ENCODE peak calls at places on chromosomes 2 and 18, in nine cellular contexts. One of them, this sample, is unnamed.

GRCh38 chr2:9702604-9703084 is 71.8 kb upstream of the YWHAQ start:
- DNase-seq in NB4: no peak
- DNase-seq in astrocyte of the spinal cord: no peak
- DNase-seq in right lobe of liver: no peak
- DNase-seq in endothelial cell: no peak
- DNase-seq in pancreas: no peak
- DNase-seq in cardiac muscle cell: no peak
- DNase-seq in Calu3: no peak
- DNase-seq in psoas muscle: no peak
- DNase-seq in this sample: no peak

GRCh38 chr2:91442246-91442905 is 2750.9 kb downstream of the RPIA start:
- DNase-seq in astrocyte of the spinal cord: no peak
- DNase-seq in pancreas: no peak
- DNase-seq in Calu3: no peak
- DNase-seq in NB4: peak; percentile 23
- DNase-seq in endothelial cell: no peak
- DNase-seq in right lobe of liver: peak; percentile 27
- DNase-seq in psoas muscle: peak; percentile 27
- DNase-seq in cardiac muscle cell: no peak
- DNase-seq in this sample: no peak

GRCh38 chr2:95087379-95087778 is 34.2 kb downstream of the MRPS5 start:
- DNase-seq in Calu3: no peak
- DNase-seq in right lobe of liver: no peak
- DNase-seq in NB4: no peak
- DNase-seq in endothelial cell: no peak
- DNase-seq in astrocyte of the spinal cord: no peak
- DNase-seq in pancreas: no peak
- DNase-seq in psoas muscle: no peak
- DNase-seq in cardiac muscle cell: no peak
- DNase-seq in this sample: no peak

GRCh38 chr18:37393945-37394609 is 171.5 kb downstream of the CELF4 start:
- DNase-seq in NB4: no peak
- DNase-seq in Calu3: peak; percentile 40
- DNase-seq in astrocyte of the spinal cord: peak; percentile 29
- DNase-seq in pancreas: peak; percentile 52
- DNase-seq in cardiac muscle cell: peak; percentile 85
- DNase-seq in right lobe of liver: peak; percentile 62
- DNase-seq in endothelial cell: peak; percentile 66
- DNase-seq in psoas muscle: peak; percentile 72
- DNase-seq in this sample: no peak

GRCh38 chr2:134384131-134384530 is 130.3 kb downstream of the MGAT5 start:
- DNase-seq in NB4: no peak
- DNase-seq in psoas muscle: no peak
- DNase-seq in right lobe of liver: no peak
- DNase-seq in astrocyte of the spinal cord: no peak
- DNase-seq in endothelial cell: no peak
- DNase-seq in pancreas: no peak
- DNase-seq in cardiac muscle cell: no peak
- DNase-seq in Calu3: no peak
- DNase-seq in this sample: no peak

GRCh38 chr2:67476808-67477790 is 80.0 kb downstream of the ETAA1 start:
- DNase-seq in endothelial cell: no peak
- DNase-seq in right lobe of liver: no peak
- DNase-seq in cardiac muscle cell: peak; percentile 43
- DNase-seq in Calu3: peak; percentile 6
- DNase-seq in psoas muscle: no peak
- DNase-seq in pancreas: no peak
- DNase-seq in astrocyte of the spinal cord: peak; percentile 57
- DNase-seq in NB4: peak; percentile 27
- DNase-seq in this sample: no peak

GRCh38 chr2:25453199-25453903 is 111.6 kb upstream of the DNMT3A start:
- DNase-seq in endothelial cell: no peak
- DNase-seq in right lobe of liver: no peak
- DNase-seq in pancreas: no peak
- DNase-seq in cardiac muscle cell: no peak
- DNase-seq in psoas muscle: no peak
- DNase-seq in astrocyte of the spinal cord: peak; percentile 8
- DNase-seq in Calu3: no peak
- DNase-seq in NB4: no peak
- DNase-seq in this sample: no peak

GRCh38 chr18:9614401-9615279 is at the start of gene PPP4R1:
- DNase-seq in NB4: peak; percentile 90
- DNase-seq in endothelial cell: peak; percentile 82
- DNase-seq in pancreas: peak; percentile 82
- DNase-seq in psoas muscle: peak; percentile 86
- DNase-seq in right lobe of liver: peak; percentile 88
- DNase-seq in Calu3: peak; percentile 85
- DNase-seq in cardiac muscle cell: peak; percentile 89
- DNase-seq in astrocyte of the spinal cord: peak; percentile 76
- DNase-seq in this sample: peak; percentile 63

GRCh38 chr2:53058526-53058925 is 709.1 kb upstream of the CHAC2 start:
- DNase-seq in pancreas: no peak
- DNase-seq in cardiac muscle cell: peak; percentile 25
- DNase-seq in psoas muscle: no peak
- DNase-seq in right lobe of liver: no peak
- DNase-seq in endothelial cell: peak; percentile 14
- DNase-seq in astrocyte of the spinal cord: peak; percentile 35
- DNase-seq in Calu3: no peak
- DNase-seq in NB4: no peak
- DNase-seq in this sample: no peak

GRCh38 chr2:85399183-85399455 is 11.0 kb downstream of the CAPG start:
- DNase-seq in psoas muscle: no peak
- DNase-seq in Calu3: no peak
- DNase-seq in NB4: no peak
- DNase-seq in right lobe of liver: no peak
- DNase-seq in cardiac muscle cell: no peak
- DNase-seq in pancreas: no peak
- DNase-seq in astrocyte of the spinal cord: no peak
- DNase-seq in endothelial cell: no peak
- DNase-seq in this sample: no peak

GRCh38 chr2:173962036-173962435 is 3.1 kb downstream of the SP3 start:
- DNase-seq in NB4: peak; percentile 62
- DNase-seq in right lobe of liver: no peak
- DNase-seq in cardiac muscle cell: no peak
- DNase-seq in pancreas: no peak
- DNase-seq in endothelial cell: no peak
- DNase-seq in Calu3: no peak
- DNase-seq in psoas muscle: no peak
- DNase-seq in astrocyte of the spinal cord: no peak
- DNase-seq in this sample: no peak

GRCh38 chr2:152427902-152428301 is 92.9 kb downstream of the FMNL2 start:
- DNase-seq in Calu3: no peak
- DNase-seq in psoas muscle: no peak
- DNase-seq in pancreas: no peak
- DNase-seq in astrocyte of the spinal cord: no peak
- DNase-seq in cardiac muscle cell: no peak
- DNase-seq in right lobe of liver: no peak
- DNase-seq in endothelial cell: no peak
- DNase-seq in NB4: no peak
- DNase-seq in this sample: no peak

GRCh38 chr2:134858245-134858644 is 19.8 kb downstream of the ACMSD start:
- DNase-seq in psoas muscle: no peak
- DNase-seq in astrocyte of the spinal cord: no peak
- DNase-seq in endothelial cell: no peak
- DNase-seq in pancreas: no peak
- DNase-seq in cardiac muscle cell: no peak
- DNase-seq in Calu3: no peak
- DNase-seq in NB4: no peak
- DNase-seq in right lobe of liver: no peak
- DNase-seq in this sample: no peak

GRCh38 chr2:235605306-235605998 is 111.6 kb downstream of the AGAP1 start:
- DNase-seq in endothelial cell: peak; percentile 24
- DNase-seq in NB4: peak; percentile 25
- DNase-seq in right lobe of liver: no peak
- DNase-seq in astrocyte of the spinal cord: peak; percentile 94
- DNase-seq in pancreas: no peak
- DNase-seq in psoas muscle: peak; percentile 83
- DNase-seq in Calu3: no peak
- DNase-seq in cardiac muscle cell: peak; percentile 54
- DNase-seq in this sample: no peak

GRCh38 chr2:169512525-169512924 is 3.0 kb downstream of the KLHL41 start:
- DNase-seq in Calu3: no peak
- DNase-seq in endothelial cell: no peak
- DNase-seq in psoas muscle: no peak
- DNase-seq in NB4: no peak
- DNase-seq in right lobe of liver: no peak
- DNase-seq in cardiac muscle cell: no peak
- DNase-seq in astrocyte of the spinal cord: peak; percentile 12
- DNase-seq in pancreas: no peak
- DNase-seq in this sample: no peak

GRCh38 chr2:166302036-166302435 is 73.7 kb downstream of the SCN9A start:
- DNase-seq in Calu3: no peak
- DNase-seq in psoas muscle: no peak
- DNase-seq in astrocyte of the spinal cord: no peak
- DNase-seq in cardiac muscle cell: no peak
- DNase-seq in NB4: no peak
- DNase-seq in pancreas: no peak
- DNase-seq in endothelial cell: no peak
- DNase-seq in right lobe of liver: no peak
- DNase-seq in this sample: no peak

GRCh38 chr2:237298323-237299118 is 115.4 kb downstream of the COL6A3 start:
- DNase-seq in astrocyte of the spinal cord: peak; percentile 76
- DNase-seq in pancreas: no peak
- DNase-seq in psoas muscle: no peak
- DNase-seq in Calu3: peak; percentile 71
- DNase-seq in endothelial cell: no peak
- DNase-seq in NB4: no peak
- DNase-seq in cardiac muscle cell: peak; percentile 77
- DNase-seq in right lobe of liver: no peak
- DNase-seq in this sample: no peak

GRCh38 chr2:99066602-99067001 is 74.9 kb upstream of the C2orf15 start:
- DNase-seq in right lobe of liver: no peak
- DNase-seq in NB4: peak; percentile 77
- DNase-seq in Calu3: peak; percentile 51
- DNase-seq in astrocyte of the spinal cord: peak; percentile 56
- DNase-seq in cardiac muscle cell: peak; percentile 56
- DNase-seq in endothelial cell: peak; percentile 20
- DNase-seq in pancreas: peak; percentile 36
- DNase-seq in psoas muscle: no peak
- DNase-seq in this sample: no peak

DNA sequence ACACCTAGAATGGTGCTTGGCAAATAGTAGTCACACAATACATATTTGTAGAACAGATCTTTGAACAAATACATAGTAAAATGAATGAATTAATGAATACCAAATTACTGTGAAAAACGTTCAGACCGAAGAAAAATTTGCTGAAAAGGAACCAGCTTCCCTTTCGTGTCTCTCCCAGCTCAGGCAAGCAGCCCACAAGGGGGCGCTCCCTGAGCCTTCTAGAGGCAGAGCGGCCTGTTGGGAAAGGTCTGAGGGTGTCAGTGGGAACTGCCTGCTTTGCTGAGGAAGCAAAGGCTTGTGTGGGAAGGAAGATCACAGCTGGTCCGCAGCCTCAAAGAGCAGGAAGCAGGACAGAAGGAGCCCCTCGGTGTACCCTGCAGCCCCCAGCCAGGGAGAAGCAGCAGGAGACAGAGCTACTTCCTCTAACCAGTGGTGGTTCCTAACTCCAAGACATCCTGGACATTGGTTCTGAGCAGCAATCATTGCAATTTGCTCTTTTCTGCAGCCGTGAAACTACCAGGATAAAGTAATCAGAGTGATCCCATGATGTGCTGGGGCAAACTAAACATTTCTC is 231.1 kb downstream of the ANKRD30B start:
- DNase-seq in astrocyte of the spinal cord: peak; percentile 61
- DNase-seq in psoas muscle: no peak
- DNase-seq in NB4: peak; percentile 70
- DNase-seq in endothelial cell: peak; percentile 80
- DNase-seq in cardiac muscle cell: peak; percentile 0
- DNase-seq in Calu3: peak; percentile 66
- DNase-seq in pancreas: no peak
- DNase-seq in right lobe of liver: peak; percentile 61
- DNase-seq in this sample: no peak
- TF ChIP-seq CTCF in astrocyte of the spinal cord: peak; percentile 85
- TF ChIP-seq CTCF in psoas muscle: peak; percentile 16
- TF ChIP-seq CTCF in NB4: peak; percentile 83
- TF ChIP-seq CTCF in endothelial cell: peak; percentile 43
- TF ChIP-seq CTCF in cardiac muscle cell: no peak
- TF ChIP-seq CTCF in Calu3: peak; percentile 47
- TF ChIP-seq CTCF in pancreas: peak; percentile 18
- TF ChIP-seq CTCF in right lobe of liver: peak; percentile 43
- TF ChIP-seq CTCF in this sample: no peak

GRCh38 chr2:13413989-13414388 is 697.3 kb downstream of the TRIB2 start:
- DNase-seq in endothelial cell: no peak
- DNase-seq in Calu3: no peak
- DNase-seq in psoas muscle: no peak
- DNase-seq in right lobe of liver: no peak
- DNase-seq in NB4: peak; percentile 7
- DNase-seq in cardiac muscle cell: no peak
- DNase-seq in astrocyte of the spinal cord: no peak
- DNase-seq in pancreas: no peak
- DNase-seq in this sample: no peak
- TF ChIP-seq CTCF in endothelial cell: no peak
- TF ChIP-seq CTCF in Calu3: no peak
- TF ChIP-seq CTCF in psoas muscle: no peak
- TF ChIP-seq CTCF in right lobe of liver: no peak
- TF ChIP-seq CTCF in NB4: no peak
- TF ChIP-seq CTCF in cardiac muscle cell: no peak
- TF ChIP-seq CTCF in astrocyte of the spinal cord: no peak
- TF ChIP-seq CTCF in pancreas: no peak
- TF ChIP-seq CTCF in this sample: no peak

DNA sequence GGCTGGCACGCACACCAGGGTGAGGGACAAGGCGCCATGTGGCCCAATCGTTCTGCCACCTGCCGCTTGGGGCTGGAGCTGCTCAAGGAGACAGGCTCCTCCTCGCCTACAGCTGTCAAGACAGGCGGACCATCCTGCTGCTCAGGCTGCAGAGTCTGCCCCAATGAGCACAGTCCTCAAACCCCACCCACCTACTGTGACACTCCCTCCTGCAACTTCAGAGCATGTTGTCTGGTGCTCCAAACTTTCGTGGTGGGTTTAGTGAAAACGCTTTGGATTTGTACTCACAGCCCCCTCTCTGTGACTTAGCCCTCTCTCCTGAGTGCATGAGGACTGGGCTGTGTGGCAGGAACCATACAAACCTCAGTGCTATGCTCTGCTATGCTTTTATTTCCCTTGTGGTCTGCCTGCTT is 23.2 kb upstream of the SLC35F6 start:
- DNase-seq in NB4: peak; percentile 21
- DNase-seq in pancreas: no peak
- DNase-seq in right lobe of liver: no peak
- DNase-seq in cardiac muscle cell: peak; percentile 39
- DNase-seq in astrocyte of the spinal cord: no peak
- DNase-seq in psoas muscle: no peak
- DNase-seq in Calu3: no peak
- DNase-seq in endothelial cell: no peak
- DNase-seq in this sample: peak; percentile 44
- TF ChIP-seq CTCF in NB4: no peak
- TF ChIP-seq CTCF in pancreas: no peak
- TF ChIP-seq CTCF in right lobe of liver: no peak
- TF ChIP-seq CTCF in cardiac muscle cell: no peak
- TF ChIP-seq CTCF in astrocyte of the spinal cord: no peak
- TF ChIP-seq CTCF in psoas muscle: no peak
- TF ChIP-seq CTCF in Calu3: no peak
- TF ChIP-seq CTCF in endothelial cell: no peak
- TF ChIP-seq CTCF in this sample: no peak

GRCh38 chr2:72825271-72826155 is at the start of gene EXOC6B:
- DNase-seq in cardiac muscle cell: peak; percentile 95
- DNase-seq in endothelial cell: peak; percentile 97
- DNase-seq in right lobe of liver: peak; percentile 95
- DNase-seq in astrocyte of the spinal cord: peak; percentile 91
- DNase-seq in pancreas: peak; percentile 93
- DNase-seq in psoas muscle: peak; percentile 92
- DNase-seq in NB4: peak; percentile 89
- DNase-seq in Calu3: peak; percentile 96
- DNase-seq in this sample: peak; percentile 71
- TF ChIP-seq CTCF in cardiac muscle cell: no peak
- TF ChIP-seq CTCF in endothelial cell: peak; percentile 6
- TF ChIP-seq CTCF in right lobe of liver: no peak
- TF ChIP-seq CTCF in astrocyte of the spinal cord: no peak
- TF ChIP-seq CTCF in pancreas: no peak
- TF ChIP-seq CTCF in psoas muscle: no peak
- TF ChIP-seq CTCF in NB4: no peak
- TF ChIP-seq CTCF in Calu3: no peak
- TF ChIP-seq CTCF in this sample: no peak

This sample was measured in natural killer cell.